ENCODE peak calls at places on chromosomes 16 and 17, in five cellular contexts. B is D721Med, Q is fibroblast of the aortic adventitia, O is heart left ventricle, U is pancreas. I is an unnamed sample.

GRCh38 chr17:33370384-33370783 is 77.3 kb upstream of the ASIC2 start:
- DNase-seq in Q (no peak), B (no peak), O (no peak), U (no peak), I (no peak)

GRCh38 chr16:11187522-11187921 is 68.5 kb downstream of the SOCS1 start:
- DNase-seq in U (no peak), B (no peak), O (no peak), Q (no peak), I (no peak)

GRCh38 chr17:1511756-1512321 is 4.6 kb downstream of the INPP5K start:
- DNase-seq in O (peak; percentile 55), B (no peak), U (no peak), Q (peak; percentile 76), I (no peak)

GRCh38 chr17:60545465-60546191 is 19.6 kb upstream of the APPBP2 start:
- DNase-seq in O (no peak), B (no peak), Q (no peak), U (no peak), I (no peak)

GRCh38 chr17:6654816-6655731 is 3.5 kb downstream of the C17orf100 start:
- DNase-seq in O (no peak), B (no peak), Q (no peak), U (peak; percentile 60), I (peak; percentile 73)

GRCh38 chr17:74243013-74243755 is 29.8 kb downstream of the TTYH2 start:
- DNase-seq in Q (no peak), O (peak; percentile 75), B (no peak), U (no peak), I (no peak)

GRCh38 chr17:44794699-44795413 is 35.2 kb downstream of the GJC1 start:
- DNase-seq in B (no peak), O (no peak), U (no peak), Q (peak; percentile 74), I (no peak)

GRCh38 chr16:32116080-32116479 is 137.0 kb upstream of the TP53TG3D start:
- DNase-seq in Q (no peak), U (peak; percentile 60), O (no peak), B (no peak), I (no peak)

GRCh38 chr16:10839271-10839661 is 20.7 kb upstream of the TVP23A start:
- DNase-seq in Q (no peak), B (no peak), O (no peak), U (peak; percentile 76), I (no peak)

GRCh38 chr17:45828171-45829133 is 16.2 kb upstream of the SPPL2C start:
- DNase-seq in B (no peak), O (no peak), Q (no peak), U (no peak), I (no peak)

GRCh38 chr16:78770353-78771091 is 671.1 kb downstream of the WWOX start:
- DNase-seq in O (peak; percentile 74), U (peak; percentile 92), B (peak; percentile 27), Q (no peak), I (no peak)

GRCh38 chr17:15398736-15399331 is 57.4 kb upstream of the TEKT3 start:
- DNase-seq in O (no peak), B (no peak), U (no peak), Q (peak; percentile 22), I (no peak)

GRCh38 chr17:40310882-40311391 is 2.0 kb downstream of the RARA start:
- DNase-seq in B (no peak), U (no peak), O (peak; percentile 61), Q (no peak), I (no peak)

GRCh38 chr16:30874244-30874820 is 19.5 kb downstream of the BCL7C start:
- DNase-seq in Q (no peak), U (no peak), O (no peak), B (no peak), I (no peak)

GRCh38 chr17:8057691-8058114 is 18.8 kb downstream of the ALOX15B start:
- DNase-seq in U (no peak), O (peak; percentile 37), B (peak; percentile 62), Q (peak; percentile 84), I (no peak)

GRCh38 chr16:67477960-67478554 is 2.9 kb downstream of the ATP6V0D1 start:
- DNase-seq in B (no peak), U (no peak), O (no peak), Q (no peak), I (no peak)

GRCh38 chr17:3799181-3799627 is 1.8 kb downstream of the ITGAE start:
- DNase-seq in U (no peak), B (no peak), O (no peak), Q (no peak), I (no peak)

GRCh38 chr16:16096161-16096857 is 127.0 kb downstream of the ABCC6 start:
- DNase-seq in U (no peak), Q (peak; percentile 67), O (peak; percentile 42), B (no peak), I (no peak)

GRCh38 chr17:48335858-48336500 is 94.0 kb downstream of the SKAP1 start:
- DNase-seq in U (no peak), B (no peak), Q (peak; percentile 83), O (no peak), I (no peak)

GRCh38 chr16:2156849-2157224 is 1.3 kb downstream of the TRAF7 start:
- DNase-seq in U (no peak), O (no peak), Q (no peak), B (no peak), I (no peak)

GRCh38 chr16:88726981-88727380 is 20.7 kb downstream of the CTU2 start:
- DNase-seq in U (no peak), Q (no peak), O (no peak), B (no peak), I (no peak)

GRCh38 chr16:23486480-23486879 is 23.8 kb downstream of the GGA2 start:
- DNase-seq in U (no peak), Q (no peak), O (no peak), B (no peak), I (no peak)

GRCh38 chr17:76688165-76688622 is 22.6 kb downstream of the MXRA7 start:
- DNase-seq in Q (no peak), U (no peak), O (no peak), B (no peak), I (no peak)

GRCh38 chr16:17303101-17303500 is 167.7 kb downstream of the XYLT1 start:
- DNase-seq in O (no peak), Q (no peak), B (no peak), U (no peak), I (no peak)

GRCh38 chr16:12801511-12802042 is 2.1 kb downstream of the CPPED1 start:
- DNase-seq in U (no peak), O (peak; percentile 33), Q (peak; percentile 52), B (no peak), I (no peak)

GRCh38 chr17:67323445-67323844 is 42.9 kb downstream of the PSMD12 start:
- DNase-seq in Q (no peak), B (no peak), O (no peak), U (no peak), I (no peak)

GRCh38 chr17:67324330-67324729 is 42.0 kb downstream of the PSMD12 start:
- DNase-seq in B (no peak), Q (no peak), O (no peak), U (no peak), I (no peak)

GRCh38 chr17:67322039-67322787 is 44.2 kb downstream of the PSMD12 start:
- DNase-seq in U (no peak), B (no peak), Q (no peak), O (no peak), I (no peak)

GRCh38 chr17:67328026-67328425 is 38.4 kb downstream of the PSMD12 start:
- DNase-seq in Q (no peak), U (no peak), O (no peak), B (no peak), I (peak; percentile 4)

GRCh38 chr17:67326440-67326839 is 39.9 kb downstream of the PSMD12 start:
- DNase-seq in O (no peak), B (no peak), U (no peak), Q (no peak), I (peak; percentile 34)
- TF ChIP-seq CTCF in O (no peak), B (no peak), U (no peak), Q (no peak), I (no peak)

DNA sequence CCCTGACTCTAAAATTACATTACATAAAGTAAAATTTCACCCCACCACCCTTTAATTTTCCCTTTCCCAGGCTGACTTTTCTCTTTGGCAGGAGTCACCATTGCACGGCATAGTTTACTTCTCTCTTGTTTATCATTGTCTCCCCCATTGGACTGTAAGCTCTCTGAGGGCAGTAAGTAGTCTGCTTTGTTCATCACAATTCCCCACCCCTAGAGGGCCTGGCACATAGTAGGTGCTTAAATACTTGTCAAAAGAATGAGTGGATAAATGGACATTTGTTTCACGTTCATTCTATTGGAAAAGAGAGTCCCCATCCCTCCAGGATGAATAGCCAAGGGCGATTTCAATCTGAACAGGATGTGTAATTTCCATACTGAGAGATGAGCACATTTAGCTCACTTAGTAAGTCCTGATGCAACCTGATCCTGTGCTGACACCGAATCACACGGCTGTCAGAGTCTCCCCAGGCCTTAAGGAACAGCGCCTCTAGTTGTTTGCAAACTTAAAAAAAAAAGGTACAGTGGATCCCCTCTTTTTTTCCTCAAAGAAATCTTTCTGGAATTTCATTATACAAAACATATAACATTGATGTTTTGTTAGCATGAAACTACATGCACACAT is 54.0 kb downstream of the AKAP1 start:
- DNase-seq in Q (no peak), B (no peak), O (no peak), U (no peak), I (no peak)
- TF ChIP-seq CTCF in Q (no peak), B (no peak), O (no peak), U (no peak), I (no peak)

DNA sequence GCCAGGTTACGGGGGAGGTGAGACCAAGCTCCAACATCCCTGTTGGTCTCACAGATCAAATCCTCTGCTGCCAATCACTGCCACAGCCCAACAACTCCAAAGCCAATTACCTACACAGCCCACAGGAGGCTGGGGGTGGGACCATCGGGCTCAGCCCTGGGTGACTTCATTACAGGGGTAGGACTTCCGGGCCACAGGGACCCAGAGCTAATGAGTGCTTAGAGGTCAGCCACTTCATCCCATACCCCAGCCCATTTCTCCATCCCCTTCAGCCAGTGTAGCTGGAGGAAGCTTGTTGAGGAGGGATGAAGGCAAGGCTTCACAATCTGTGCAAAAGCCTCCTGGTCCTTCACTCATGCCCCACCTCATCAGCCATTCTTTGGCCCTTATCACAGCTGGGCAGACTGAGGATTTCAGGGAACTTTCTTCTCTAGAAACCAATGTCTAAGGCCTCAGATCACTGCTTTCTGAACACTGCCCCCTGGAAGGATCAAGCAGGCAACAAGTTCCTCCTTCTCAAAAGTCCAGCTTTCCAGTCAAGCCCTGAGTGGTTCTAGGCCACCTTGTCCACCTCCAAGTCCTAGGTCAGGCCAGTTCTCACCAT is 5.8 kb downstream of the FOXN1 start:
- DNase-seq in B (no peak), Q (no peak), U (no peak), O (no peak), I (no peak)
- TF ChIP-seq CTCF in B (no peak), Q (no peak), U (no peak), O (no peak), I (no peak)

GRCh38 chr17:37558299-37558698 is 50.9 kb downstream of the SYNRG start:
- DNase-seq in B (no peak), U (no peak), O (no peak), Q (no peak), I (no peak)
- TF ChIP-seq CTCF in B (no peak), U (no peak), O (no peak), Q (no peak), I (no peak)

I was measured in osteocyte.